ENCODE peak calls at places on chromosomes 3 and 15, in four cellular contexts. One of them, this sample, is unnamed.
A peak's percentile ranks its signal among the peaks of the same experiment; 100 is the strongest.

GRCh38 chr15:72368895-72369294 is 6.9 kb downstream of the HEXA start:
- DNase-seq in osteoblast: no peak
- DNase-seq in thoracic aorta: no peak
- DNase-seq in ascending aorta: no peak
- DNase-seq in this sample: peak; percentile 19

GRCh38 chr3:149936812-149937230 is 33.9 kb downstream of the PFN2 start:
- DNase-seq in ascending aorta: peak; percentile 68
- DNase-seq in thoracic aorta: no peak
- DNase-seq in osteoblast: peak; percentile 31
- DNase-seq in this sample: no peak

GRCh38 chr3:135057996-135058395 is 262.9 kb downstream of the EPHB1 start:
- DNase-seq in ascending aorta: peak; percentile 50
- DNase-seq in osteoblast: no peak
- DNase-seq in thoracic aorta: no peak
- DNase-seq in this sample: no peak

GRCh38 chr3:172007065-172007370 is 32.4 kb upstream of the FNDC3B start:
- DNase-seq in thoracic aorta: no peak
- DNase-seq in ascending aorta: no peak
- DNase-seq in osteoblast: no peak
- DNase-seq in this sample: no peak

GRCh38 chr3:60399861-60400845 is 851.1 kb downstream of the FHIT start:
- DNase-seq in thoracic aorta: no peak
- DNase-seq in ascending aorta: no peak
- DNase-seq in osteoblast: no peak
- DNase-seq in this sample: no peak

GRCh38 chr3:165837801-165838200 is 578 bp upstream of the BCHE start:
- DNase-seq in ascending aorta: no peak
- DNase-seq in thoracic aorta: no peak
- DNase-seq in osteoblast: no peak
- DNase-seq in this sample: no peak

GRCh38 chr3:86695752-86696151 is 295.2 kb downstream of the VGLL3 start:
- DNase-seq in osteoblast: no peak
- DNase-seq in thoracic aorta: no peak
- DNase-seq in ascending aorta: no peak
- DNase-seq in this sample: no peak

GRCh38 chr15:77402740-77403379 is 17.0 kb downstream of the PEAK1 start:
- DNase-seq in osteoblast: peak; percentile 55
- DNase-seq in thoracic aorta: no peak
- DNase-seq in ascending aorta: no peak
- DNase-seq in this sample: no peak

GRCh38 chr3:64988188-64988587 is 300.4 kb upstream of the ADAMTS9 start:
- DNase-seq in osteoblast: no peak
- DNase-seq in ascending aorta: no peak
- DNase-seq in thoracic aorta: no peak
- DNase-seq in this sample: no peak

GRCh38 chr3:24510030-24510648 is 15.5 kb upstream of the THRB start:
- DNase-seq in thoracic aorta: no peak
- DNase-seq in osteoblast: no peak
- DNase-seq in ascending aorta: no peak
- DNase-seq in this sample: no peak

GRCh38 chr15:37806808-37807207 is 127.6 kb upstream of the TMCO5A start:
- DNase-seq in ascending aorta: no peak
- DNase-seq in osteoblast: no peak
- DNase-seq in thoracic aorta: no peak
- DNase-seq in this sample: no peak

GRCh38 chr3:46874430-46874829 is 3.1 kb upstream of the PTH1R start:
- DNase-seq in osteoblast: peak; percentile 80
- DNase-seq in ascending aorta: no peak
- DNase-seq in thoracic aorta: no peak
- DNase-seq in this sample: no peak

GRCh38 chr3:48016336-48016973 is at the start of gene MAP4:
- DNase-seq in ascending aorta: no peak
- DNase-seq in thoracic aorta: no peak
- DNase-seq in osteoblast: no peak
- DNase-seq in this sample: no peak

GRCh38 chr3:48012659-48013058 is 3.6 kb downstream of the MAP4 start:
- DNase-seq in osteoblast: peak; percentile 1
- DNase-seq in ascending aorta: no peak
- DNase-seq in thoracic aorta: no peak
- DNase-seq in this sample: no peak

GRCh38 chr3:48013288-48013980 is 2.8 kb downstream of the MAP4 start:
- DNase-seq in osteoblast: peak; percentile 35
- DNase-seq in thoracic aorta: no peak
- DNase-seq in ascending aorta: no peak
- DNase-seq in this sample: no peak

GRCh38 chr3:48014358-48014757 is 1.9 kb downstream of the MAP4 start:
- DNase-seq in osteoblast: no peak
- DNase-seq in ascending aorta: no peak
- DNase-seq in thoracic aorta: no peak
- DNase-seq in this sample: no peak

GRCh38 chr3:48015451-48016182 is 599 bp downstream of the MAP4 start:
- DNase-seq in thoracic aorta: no peak
- DNase-seq in ascending aorta: no peak
- DNase-seq in osteoblast: no peak
- DNase-seq in this sample: no peak
- H3K4me1 ChIP-seq in thoracic aorta: peaks cover 61% of the 10 kb centered on the region
- H3K4me1 ChIP-seq in ascending aorta: peaks cover 64% of the 10 kb centered on the region
- H3K4me1 ChIP-seq in osteoblast: peaks cover 64% of the 10 kb centered on the region
- H3K4me1 ChIP-seq in this sample: peaks cover 53% of the 10 kb centered on the region

DNA sequence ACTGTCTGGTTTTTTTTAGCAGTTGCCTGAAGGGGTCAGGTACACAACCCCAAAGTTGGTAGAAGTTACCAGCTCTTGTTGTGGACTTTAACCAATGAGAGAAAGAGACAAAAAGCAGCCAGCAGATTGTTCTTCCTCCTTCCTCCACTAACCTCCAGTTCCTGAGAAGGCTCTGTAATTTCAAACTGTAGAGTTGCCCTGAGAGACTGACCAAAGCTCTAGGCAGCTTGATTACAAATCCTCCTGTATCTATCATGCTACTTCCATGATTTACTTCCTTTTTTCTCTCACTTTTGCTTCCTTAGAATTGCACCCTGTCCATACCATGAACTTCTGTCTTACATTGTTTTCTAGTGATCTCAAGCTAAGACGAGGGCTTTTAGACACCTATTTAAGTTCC is 29.2 kb downstream of the NSUN3 start:
- DNase-seq in thoracic aorta: no peak
- DNase-seq in osteoblast: no peak
- DNase-seq in ascending aorta: no peak
- DNase-seq in this sample: no peak
- TF ChIP-seq CTCF in thoracic aorta: no peak
- TF ChIP-seq CTCF in osteoblast: no peak
- TF ChIP-seq CTCF in ascending aorta: no peak
- TF ChIP-seq CTCF in this sample: no peak

DNA sequence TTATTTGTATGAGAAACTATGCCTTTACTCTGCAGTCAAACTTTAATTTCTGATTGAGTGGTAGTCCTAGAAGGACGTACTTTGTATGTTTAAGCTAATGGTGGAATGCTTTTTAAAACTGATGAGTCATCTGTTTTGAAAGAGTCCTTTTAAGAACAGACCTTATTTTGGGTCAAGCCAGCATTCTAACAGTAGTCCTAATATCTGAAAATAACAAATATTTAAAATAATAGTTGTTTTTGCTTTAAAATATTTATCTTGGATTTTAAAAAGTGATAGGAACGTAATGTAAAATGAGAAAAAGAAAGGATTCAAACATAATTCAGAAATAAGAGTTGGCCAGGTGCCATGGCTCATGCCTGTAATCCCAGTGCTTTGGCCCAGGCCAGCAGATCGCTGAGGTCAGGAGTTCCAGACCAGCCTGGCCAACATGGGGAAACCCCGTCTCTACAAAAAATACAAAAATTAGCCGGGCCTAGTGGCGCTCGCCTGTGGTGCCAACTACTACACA is 1.3 kb upstream of the LRRC58 start:
- DNase-seq in thoracic aorta: no peak
- DNase-seq in ascending aorta: peak; percentile 73
- DNase-seq in osteoblast: peak; percentile 81
- DNase-seq in this sample: no peak
- H3K4me3 ChIP-seq in thoracic aorta: peak overlapping the region; percentile 73
- H3K4me3 ChIP-seq in ascending aorta: peak overlapping the region; percentile 89
- H3K4me3 ChIP-seq in osteoblast: peak overlapping the region; percentile 90
- H3K4me3 ChIP-seq in this sample: peak overlapping the region; percentile 89

GRCh38 chr3:29293371-29293770 is 12.5 kb downstream of the RBMS3 start:
- DNase-seq in osteoblast: no peak
- DNase-seq in thoracic aorta: no peak
- DNase-seq in ascending aorta: no peak
- DNase-seq in this sample: no peak

GRCh38 chr3:29291982-29292363 is 11.1 kb downstream of the RBMS3 start:
- DNase-seq in ascending aorta: no peak
- DNase-seq in thoracic aorta: no peak
- DNase-seq in osteoblast: no peak
- DNase-seq in this sample: no peak

GRCh38 chr3:29285356-29286070 is 4.6 kb downstream of the RBMS3 start:
- DNase-seq in thoracic aorta: no peak
- DNase-seq in ascending aorta: no peak
- DNase-seq in osteoblast: no peak
- DNase-seq in this sample: no peak

GRCh38 chr3:29286841-29287240 is 6.0 kb downstream of the RBMS3 start:
- DNase-seq in thoracic aorta: no peak
- DNase-seq in osteoblast: no peak
- DNase-seq in ascending aorta: no peak
- DNase-seq in this sample: no peak

DNA sequence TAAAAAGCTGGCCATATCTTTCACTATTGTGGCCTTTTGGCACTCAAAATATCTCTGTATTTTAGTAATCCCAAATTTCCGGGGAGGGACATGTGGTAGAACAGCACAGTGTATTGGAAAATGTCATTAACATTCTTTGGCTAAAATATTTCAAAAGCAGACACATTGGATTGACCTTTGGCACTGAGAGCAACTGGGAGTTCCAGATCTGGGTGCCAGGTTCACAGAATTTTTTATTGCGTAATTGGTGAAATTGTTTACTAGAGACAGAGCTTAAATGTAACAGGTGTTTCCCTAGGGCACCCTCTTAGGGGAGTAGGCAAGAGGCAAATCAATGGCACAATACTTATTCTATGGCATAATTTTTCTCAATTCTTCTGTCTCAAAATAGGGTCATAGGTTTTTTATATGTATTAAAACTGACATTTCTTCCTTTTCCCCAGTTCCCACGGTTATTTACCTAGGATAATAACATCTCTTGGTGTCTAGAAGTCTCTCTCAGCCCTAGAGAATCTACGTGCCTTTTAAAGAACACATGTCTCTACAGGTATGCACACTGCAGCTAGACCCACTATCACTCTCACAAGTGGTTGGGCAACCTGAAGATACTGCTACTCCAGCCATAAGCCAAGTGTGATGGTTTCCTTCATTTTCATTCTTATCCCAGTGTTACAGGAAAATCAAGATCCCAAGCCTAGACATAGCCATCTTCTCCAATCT is 10.6 kb downstream of the RBMS3 start:
- DNase-seq in ascending aorta: no peak
- DNase-seq in osteoblast: no peak
- DNase-seq in thoracic aorta: no peak
- DNase-seq in this sample: no peak
- H3K4me1 ChIP-seq in ascending aorta: peaks cover 24% of the 10 kb centered on the region
- H3K4me1 ChIP-seq in osteoblast: peaks cover 44% of the 10 kb centered on the region
- H3K4me1 ChIP-seq in thoracic aorta: peaks cover 67% of the 10 kb centered on the region
- H3K4me1 ChIP-seq in this sample: peaks cover 62% of the 10 kb centered on the region

GRCh38 chr3:50342818-50343633 is 2.4 kb upstream of the RASSF1 start:
- DNase-seq in thoracic aorta: no peak
- DNase-seq in ascending aorta: no peak
- DNase-seq in osteoblast: no peak
- DNase-seq in this sample: no peak
- TF ChIP-seq CTCF in thoracic aorta: no peak
- TF ChIP-seq CTCF in ascending aorta: no peak
- TF ChIP-seq CTCF in osteoblast: no peak
- TF ChIP-seq CTCF in this sample: no peak

DNA sequence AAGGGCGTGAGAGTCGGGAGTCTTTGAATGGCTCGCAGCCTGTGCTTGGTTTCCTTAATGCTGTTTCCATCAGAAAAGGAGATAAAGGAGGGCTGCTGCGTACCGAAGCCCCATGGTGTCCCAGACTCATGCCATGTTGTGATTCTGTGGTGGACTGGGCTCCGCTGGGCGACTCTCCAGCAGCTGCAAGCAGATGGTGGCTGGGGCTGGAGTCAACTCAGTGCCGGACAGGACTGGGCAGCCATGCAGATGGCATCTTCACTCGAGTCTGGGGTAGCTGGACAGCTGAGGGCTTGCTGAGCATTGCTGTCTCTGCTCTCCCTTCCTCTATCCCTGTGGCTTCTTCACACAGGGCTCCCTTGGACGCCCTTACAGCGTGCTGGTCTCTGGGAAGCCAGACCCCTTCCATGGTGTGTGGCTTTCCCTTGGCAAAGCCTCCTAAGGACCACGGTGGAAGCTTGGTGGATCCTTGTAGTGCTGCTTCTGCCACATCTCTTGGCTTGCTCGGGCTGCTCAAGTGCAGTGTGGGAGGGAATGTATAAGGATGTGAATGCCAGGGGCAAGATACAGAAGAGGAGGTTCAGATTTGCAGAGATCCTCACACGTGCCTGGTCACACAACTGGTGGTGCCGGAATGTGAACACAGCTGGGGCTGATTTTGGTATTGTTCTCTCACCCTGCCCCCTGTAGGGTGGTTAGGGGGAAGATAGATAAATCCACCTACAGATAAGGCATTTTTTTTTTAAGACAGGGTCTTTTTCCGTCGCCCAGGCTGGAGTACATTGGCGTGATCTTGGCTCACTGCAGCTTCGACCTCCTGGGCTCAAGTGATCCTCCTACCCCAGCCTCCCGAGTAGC is 9.0 kb downstream of the NIPA1 start:
- DNase-seq in ascending aorta: no peak
- DNase-seq in thoracic aorta: no peak
- DNase-seq in osteoblast: no peak
- DNase-seq in this sample: no peak
- H3K4me3 ChIP-seq in ascending aorta: no peak overlapping the region
- H3K4me3 ChIP-seq in thoracic aorta: no peak overlapping the region
- H3K4me3 ChIP-seq in osteoblast: no peak overlapping the region
- H3K4me3 ChIP-seq in this sample: no peak overlapping the region

GRCh38 chr3:157294444-157294843 is 134.5 kb upstream of the CCNL1 start:
- DNase-seq in osteoblast: no peak
- DNase-seq in thoracic aorta: no peak
- DNase-seq in ascending aorta: no peak
- DNase-seq in this sample: no peak

GRCh38 chr3:157294953-157295352 is 135.0 kb upstream of the CCNL1 start:
- DNase-seq in thoracic aorta: no peak
- DNase-seq in osteoblast: no peak
- DNase-seq in ascending aorta: no peak
- DNase-seq in this sample: no peak

GRCh38 chr3:157285966-157286365 is 126.0 kb upstream of the CCNL1 start:
- DNase-seq in ascending aorta: no peak
- DNase-seq in thoracic aorta: no peak
- DNase-seq in osteoblast: no peak
- DNase-seq in this sample: no peak

GRCh38 chr3:157290761-157291160 is 130.8 kb upstream of the CCNL1 start:
- DNase-seq in ascending aorta: no peak
- DNase-seq in osteoblast: peak; percentile 79
- DNase-seq in thoracic aorta: no peak
- DNase-seq in this sample: no peak
- H3K4me1 ChIP-seq in ascending aorta: no peaks in the 10 kb centered on the region
- H3K4me1 ChIP-seq in osteoblast: peaks cover 48% of the 10 kb centered on the region
- H3K4me1 ChIP-seq in thoracic aorta: no peaks in the 10 kb centered on the region
- H3K4me1 ChIP-seq in this sample: no peaks in the 10 kb centered on the region

GRCh38 chr3:125051205-125051604 is 4.6 kb downstream of the HEG1 start:
- DNase-seq in osteoblast: no peak
- DNase-seq in thoracic aorta: no peak
- DNase-seq in ascending aorta: no peak
- DNase-seq in this sample: no peak
- TF ChIP-seq CTCF in osteoblast: no peak
- TF ChIP-seq CTCF in thoracic aorta: no peak
- TF ChIP-seq CTCF in ascending aorta: no peak
- TF ChIP-seq CTCF in this sample: no peak